ENCODE peak calls at places on chromosome 12, in ten cellular contexts. One of them, this sample, is unnamed.

GRCh38 chr12:124678421-124678893 is 111.0 kb upstream of the NCOR2 start:
- DNase-seq in effector memory CD8-positive, alpha-beta T cell: no peak
- DNase-seq in left colon: no peak
- DNase-seq in GM04504: no peak
- DNase-seq in NCI-H1694: no peak
- DNase-seq in T-helper 9 cell: no peak
- DNase-seq in adipocyte: no peak
- DNase-seq in progenitor cell of endocrine pancreas: no peak
- DNase-seq in activated CD4-positive, alpha-beta T cell treated with anti-CD3 and anti-CD28 coated beads, Interleukin-2, amount 10 ng/mL, durations not matched to agents 7 days and 5 days: no peak
- DNase-seq in NCI-H345: no peak
- DNase-seq in this sample: peak; percentile 89

GRCh38 chr12:81627336-81628189 is 131.6 kb downstream of the PPFIA2 start:
- DNase-seq in effector memory CD8-positive, alpha-beta T cell: no peak
- DNase-seq in left colon: no peak
- DNase-seq in GM04504: peak; percentile 6
- DNase-seq in NCI-H1694: peak; percentile 63
- DNase-seq in T-helper 9 cell: no peak
- DNase-seq in adipocyte: peak; percentile 83
- DNase-seq in progenitor cell of endocrine pancreas: no peak
- DNase-seq in activated CD4-positive, alpha-beta T cell treated with anti-CD3 and anti-CD28 coated beads, Interleukin-2, amount 10 ng/mL, durations not matched to agents 7 days and 5 days: no peak
- DNase-seq in NCI-H345: peak; percentile 62
- DNase-seq in this sample: no peak

GRCh38 chr12:46926536-46926935 is 100.7 kb upstream of the SLC38A4 start:
- DNase-seq in effector memory CD8-positive, alpha-beta T cell: no peak
- DNase-seq in left colon: no peak
- DNase-seq in GM04504: no peak
- DNase-seq in NCI-H1694: no peak
- DNase-seq in T-helper 9 cell: no peak
- DNase-seq in adipocyte: no peak
- DNase-seq in progenitor cell of endocrine pancreas: no peak
- DNase-seq in activated CD4-positive, alpha-beta T cell treated with anti-CD3 and anti-CD28 coated beads, Interleukin-2, amount 10 ng/mL, durations not matched to agents 7 days and 5 days: no peak
- DNase-seq in NCI-H345: no peak
- DNase-seq in this sample: no peak

GRCh38 chr12:1801285-1801975 is 18.9 kb upstream of the LRTM2 start:
- DNase-seq in effector memory CD8-positive, alpha-beta T cell: no peak
- DNase-seq in left colon: peak; percentile 20
- DNase-seq in GM04504: no peak
- DNase-seq in NCI-H1694: no peak
- DNase-seq in T-helper 9 cell: no peak
- DNase-seq in adipocyte: no peak
- DNase-seq in progenitor cell of endocrine pancreas: peak; percentile 8
- DNase-seq in activated CD4-positive, alpha-beta T cell treated with anti-CD3 and anti-CD28 coated beads, Interleukin-2, amount 10 ng/mL, durations not matched to agents 7 days and 5 days: no peak
- DNase-seq in NCI-H345: no peak
- DNase-seq in this sample: no peak

GRCh38 chr12:32107376-32108267 is 975 bp downstream of the BICD1 start:
- DNase-seq in effector memory CD8-positive, alpha-beta T cell: no peak
- DNase-seq in left colon: no peak
- DNase-seq in GM04504: no peak
- DNase-seq in NCI-H1694: no peak
- DNase-seq in T-helper 9 cell: no peak
- DNase-seq in adipocyte: peak; percentile 74
- DNase-seq in progenitor cell of endocrine pancreas: peak; percentile 16
- DNase-seq in activated CD4-positive, alpha-beta T cell treated with anti-CD3 and anti-CD28 coated beads, Interleukin-2, amount 10 ng/mL, durations not matched to agents 7 days and 5 days: peak; percentile 11
- DNase-seq in NCI-H345: peak; percentile 41
- DNase-seq in this sample: no peak

GRCh38 chr12:29382251-29382650 is 1.3 kb upstream of the ERGIC2 start:
- DNase-seq in effector memory CD8-positive, alpha-beta T cell: no peak
- DNase-seq in left colon: no peak
- DNase-seq in GM04504: no peak
- DNase-seq in NCI-H1694: no peak
- DNase-seq in T-helper 9 cell: no peak
- DNase-seq in adipocyte: no peak
- DNase-seq in progenitor cell of endocrine pancreas: no peak
- DNase-seq in activated CD4-positive, alpha-beta T cell treated with anti-CD3 and anti-CD28 coated beads, Interleukin-2, amount 10 ng/mL, durations not matched to agents 7 days and 5 days: no peak
- DNase-seq in NCI-H345: no peak
- DNase-seq in this sample: no peak

GRCh38 chr12:45703942-45704341 is 25.6 kb upstream of the ARID2 start:
- DNase-seq in effector memory CD8-positive, alpha-beta T cell: no peak
- DNase-seq in left colon: no peak
- DNase-seq in GM04504: no peak
- DNase-seq in NCI-H1694: no peak
- DNase-seq in T-helper 9 cell: no peak
- DNase-seq in adipocyte: peak; percentile 8
- DNase-seq in progenitor cell of endocrine pancreas: no peak
- DNase-seq in activated CD4-positive, alpha-beta T cell treated with anti-CD3 and anti-CD28 coated beads, Interleukin-2, amount 10 ng/mL, durations not matched to agents 7 days and 5 days: no peak
- DNase-seq in NCI-H345: no peak
- DNase-seq in this sample: no peak

GRCh38 chr12:13374783-13375182 is 178.3 kb downstream of the EMP1 start:
- DNase-seq in effector memory CD8-positive, alpha-beta T cell: no peak
- DNase-seq in left colon: no peak
- DNase-seq in GM04504: no peak
- DNase-seq in NCI-H1694: no peak
- DNase-seq in T-helper 9 cell: no peak
- DNase-seq in adipocyte: no peak
- DNase-seq in progenitor cell of endocrine pancreas: no peak
- DNase-seq in activated CD4-positive, alpha-beta T cell treated with anti-CD3 and anti-CD28 coated beads, Interleukin-2, amount 10 ng/mL, durations not matched to agents 7 days and 5 days: no peak
- DNase-seq in NCI-H345: no peak
- DNase-seq in this sample: no peak

GRCh38 chr12:15823360-15824128 is 34.4 kb upstream of the EPS8 start:
- DNase-seq in effector memory CD8-positive, alpha-beta T cell: no peak
- DNase-seq in left colon: no peak
- DNase-seq in GM04504: no peak
- DNase-seq in NCI-H1694: no peak
- DNase-seq in T-helper 9 cell: no peak
- DNase-seq in adipocyte: no peak
- DNase-seq in progenitor cell of endocrine pancreas: no peak
- DNase-seq in activated CD4-positive, alpha-beta T cell treated with anti-CD3 and anti-CD28 coated beads, Interleukin-2, amount 10 ng/mL, durations not matched to agents 7 days and 5 days: no peak
- DNase-seq in NCI-H345: peak; percentile 88
- DNase-seq in this sample: no peak

GRCh38 chr12:108666326-108666995 is 32.8 kb upstream of the SELPLG start:
- DNase-seq in effector memory CD8-positive, alpha-beta T cell: no peak
- DNase-seq in left colon: no peak
- DNase-seq in GM04504: no peak
- DNase-seq in NCI-H1694: no peak
- DNase-seq in T-helper 9 cell: no peak
- DNase-seq in adipocyte: peak; percentile 56
- DNase-seq in progenitor cell of endocrine pancreas: no peak
- DNase-seq in activated CD4-positive, alpha-beta T cell treated with anti-CD3 and anti-CD28 coated beads, Interleukin-2, amount 10 ng/mL, durations not matched to agents 7 days and 5 days: no peak
- DNase-seq in NCI-H345: no peak
- DNase-seq in this sample: peak; percentile 63

GRCh38 chr12:124441443-124442190 is 125.8 kb downstream of the NCOR2 start:
- DNase-seq in effector memory CD8-positive, alpha-beta T cell: no peak
- DNase-seq in left colon: no peak
- DNase-seq in GM04504: peak; percentile 86
- DNase-seq in NCI-H1694: no peak
- DNase-seq in T-helper 9 cell: no peak
- DNase-seq in adipocyte: peak; percentile 91
- DNase-seq in progenitor cell of endocrine pancreas: no peak
- DNase-seq in activated CD4-positive, alpha-beta T cell treated with anti-CD3 and anti-CD28 coated beads, Interleukin-2, amount 10 ng/mL, durations not matched to agents 7 days and 5 days: no peak
- DNase-seq in NCI-H345: no peak
- DNase-seq in this sample: no peak

GRCh38 chr12:130608132-130608531 is 108.0 kb downstream of the RIMBP2 start:
- DNase-seq in effector memory CD8-positive, alpha-beta T cell: no peak
- DNase-seq in left colon: no peak
- DNase-seq in GM04504: no peak
- DNase-seq in NCI-H1694: no peak
- DNase-seq in T-helper 9 cell: no peak
- DNase-seq in adipocyte: no peak
- DNase-seq in progenitor cell of endocrine pancreas: no peak
- DNase-seq in activated CD4-positive, alpha-beta T cell treated with anti-CD3 and anti-CD28 coated beads, Interleukin-2, amount 10 ng/mL, durations not matched to agents 7 days and 5 days: no peak
- DNase-seq in NCI-H345: no peak
- DNase-seq in this sample: no peak

GRCh38 chr12:14554281-14555008 is 13.2 kb downstream of the PLBD1 start:
- DNase-seq in effector memory CD8-positive, alpha-beta T cell: no peak
- DNase-seq in left colon: peak; percentile 94
- DNase-seq in GM04504: no peak
- DNase-seq in NCI-H1694: peak; percentile 64
- DNase-seq in T-helper 9 cell: no peak
- DNase-seq in adipocyte: no peak
- DNase-seq in progenitor cell of endocrine pancreas: no peak
- DNase-seq in activated CD4-positive, alpha-beta T cell treated with anti-CD3 and anti-CD28 coated beads, Interleukin-2, amount 10 ng/mL, durations not matched to agents 7 days and 5 days: no peak
- DNase-seq in NCI-H345: peak; percentile 77
- DNase-seq in this sample: peak; percentile 94

GRCh38 chr12:19220861-19221466 is 91.4 kb downstream of the PLEKHA5 start:
- DNase-seq in effector memory CD8-positive, alpha-beta T cell: no peak
- DNase-seq in left colon: no peak
- DNase-seq in GM04504: no peak
- DNase-seq in NCI-H1694: no peak
- DNase-seq in T-helper 9 cell: no peak
- DNase-seq in adipocyte: peak; percentile 27
- DNase-seq in progenitor cell of endocrine pancreas: no peak
- DNase-seq in activated CD4-positive, alpha-beta T cell treated with anti-CD3 and anti-CD28 coated beads, Interleukin-2, amount 10 ng/mL, durations not matched to agents 7 days and 5 days: no peak
- DNase-seq in NCI-H345: no peak
- DNase-seq in this sample: no peak

GRCh38 chr12:123085046-123085445 is 65.8 kb downstream of the PITPNM2 start:
- DNase-seq in effector memory CD8-positive, alpha-beta T cell: no peak
- DNase-seq in left colon: no peak
- DNase-seq in GM04504: no peak
- DNase-seq in NCI-H1694: no peak
- DNase-seq in T-helper 9 cell: no peak
- DNase-seq in adipocyte: no peak
- DNase-seq in progenitor cell of endocrine pancreas: no peak
- DNase-seq in activated CD4-positive, alpha-beta T cell treated with anti-CD3 and anti-CD28 coated beads, Interleukin-2, amount 10 ng/mL, durations not matched to agents 7 days and 5 days: no peak
- DNase-seq in NCI-H345: no peak
- DNase-seq in this sample: no peak

GRCh38 chr12:103833095-103833777 is 7.8 kb downstream of the NT5DC3 start:
- DNase-seq in effector memory CD8-positive, alpha-beta T cell: no peak
- DNase-seq in left colon: no peak
- DNase-seq in GM04504: peak; percentile 62
- DNase-seq in NCI-H1694: no peak
- DNase-seq in T-helper 9 cell: no peak
- DNase-seq in adipocyte: peak; percentile 44
- DNase-seq in progenitor cell of endocrine pancreas: no peak
- DNase-seq in activated CD4-positive, alpha-beta T cell treated with anti-CD3 and anti-CD28 coated beads, Interleukin-2, amount 10 ng/mL, durations not matched to agents 7 days and 5 days: no peak
- DNase-seq in NCI-H345: no peak
- DNase-seq in this sample: no peak

GRCh38 chr12:116194935-116195431 is 82.5 kb downstream of the MED13L start:
- DNase-seq in effector memory CD8-positive, alpha-beta T cell: peak; percentile 2
- DNase-seq in left colon: no peak
- DNase-seq in GM04504: no peak
- DNase-seq in NCI-H1694: no peak
- DNase-seq in T-helper 9 cell: peak; percentile 5
- DNase-seq in adipocyte: no peak
- DNase-seq in progenitor cell of endocrine pancreas: no peak
- DNase-seq in activated CD4-positive, alpha-beta T cell treated with anti-CD3 and anti-CD28 coated beads, Interleukin-2, amount 10 ng/mL, durations not matched to agents 7 days and 5 days: peak; percentile 53
- DNase-seq in NCI-H345: no peak
- DNase-seq in this sample: no peak

GRCh38 chr12:106248177-106248848 is 493 bp upstream of the CKAP4 start:
- DNase-seq in effector memory CD8-positive, alpha-beta T cell: peak; percentile 15
- DNase-seq in left colon: peak; percentile 73
- DNase-seq in GM04504: peak; percentile 58
- DNase-seq in NCI-H1694: no peak
- DNase-seq in T-helper 9 cell: no peak
- DNase-seq in adipocyte: peak; percentile 88
- DNase-seq in progenitor cell of endocrine pancreas: no peak
- DNase-seq in activated CD4-positive, alpha-beta T cell treated with anti-CD3 and anti-CD28 coated beads, Interleukin-2, amount 10 ng/mL, durations not matched to agents 7 days and 5 days: peak; percentile 9
- DNase-seq in NCI-H345: peak; percentile 33
- DNase-seq in this sample: peak; percentile 90

GRCh38 chr12:96083020-96083489 is 47.7 kb upstream of the LTA4H start:
- DNase-seq in effector memory CD8-positive, alpha-beta T cell: no peak
- DNase-seq in left colon: no peak
- DNase-seq in GM04504: no peak
- DNase-seq in NCI-H1694: no peak
- DNase-seq in T-helper 9 cell: no peak
- DNase-seq in adipocyte: no peak
- DNase-seq in progenitor cell of endocrine pancreas: no peak
- DNase-seq in activated CD4-positive, alpha-beta T cell treated with anti-CD3 and anti-CD28 coated beads, Interleukin-2, amount 10 ng/mL, durations not matched to agents 7 days and 5 days: no peak
- DNase-seq in NCI-H345: no peak
- DNase-seq in this sample: no peak

GRCh38 chr12:112381421-112381897 is 772 bp downstream of the HECTD4 start:
- DNase-seq in effector memory CD8-positive, alpha-beta T cell: peak; percentile 40
- DNase-seq in left colon: peak; percentile 35
- DNase-seq in GM04504: no peak
- DNase-seq in NCI-H1694: no peak
- DNase-seq in T-helper 9 cell: peak; percentile 21
- DNase-seq in adipocyte: peak; percentile 47
- DNase-seq in progenitor cell of endocrine pancreas: no peak
- DNase-seq in activated CD4-positive, alpha-beta T cell treated with anti-CD3 and anti-CD28 coated beads, Interleukin-2, amount 10 ng/mL, durations not matched to agents 7 days and 5 days: peak; percentile 32
- DNase-seq in NCI-H345: peak; percentile 50
- DNase-seq in this sample: peak; percentile 75

GRCh38 chr12:50520808-50521207 is 16.0 kb downstream of the DIP2B start:
- DNase-seq in effector memory CD8-positive, alpha-beta T cell: no peak
- DNase-seq in left colon: no peak
- DNase-seq in GM04504: no peak
- DNase-seq in NCI-H1694: no peak
- DNase-seq in T-helper 9 cell: no peak
- DNase-seq in adipocyte: no peak
- DNase-seq in progenitor cell of endocrine pancreas: no peak
- DNase-seq in activated CD4-positive, alpha-beta T cell treated with anti-CD3 and anti-CD28 coated beads, Interleukin-2, amount 10 ng/mL, durations not matched to agents 7 days and 5 days: no peak
- DNase-seq in NCI-H345: no peak
- DNase-seq in this sample: no peak

GRCh38 chr12:49293056-49293956 is 1.6 kb upstream of the PRPH start:
- DNase-seq in effector memory CD8-positive, alpha-beta T cell: no peak
- DNase-seq in left colon: no peak
- DNase-seq in GM04504: no peak
- DNase-seq in NCI-H1694: peak; percentile 93
- DNase-seq in T-helper 9 cell: no peak
- DNase-seq in adipocyte: no peak
- DNase-seq in progenitor cell of endocrine pancreas: no peak
- DNase-seq in activated CD4-positive, alpha-beta T cell treated with anti-CD3 and anti-CD28 coated beads, Interleukin-2, amount 10 ng/mL, durations not matched to agents 7 days and 5 days: no peak
- DNase-seq in NCI-H345: no peak
- DNase-seq in this sample: peak; percentile 67